ENCODE peak calls at places on chromosomes 5 and 9, in four cellular contexts. K, R, Q and H are unnamed samples.

GRCh38 chr9:96612966-96613589 is 6.6 kb downstream of the CDC14B start:
- DNase-seq in R (no peak), K (no peak), Q (no peak), H (no peak)

GRCh38 chr5:146409081-146409671 is 38.0 kb upstream of the TCERG1 start:
- DNase-seq in K (no peak), Q (no peak), R (no peak), H (no peak)

GRCh38 chr5:38234737-38235136 is 23.6 kb upstream of the EGFLAM start:
- DNase-seq in Q (no peak), R (no peak), K (no peak), H (no peak)

GRCh38 chr9:104780796-104781395 is 17.0 kb downstream of the NIPSNAP3B start:
- DNase-seq in K (no peak), R (no peak), Q (no peak), H (no peak)

GRCh38 chr5:31688515-31689092 is 49.7 kb downstream of the PDZD2 start:
- DNase-seq in Q (no peak), K (no peak), R (no peak), H (no peak)

GRCh38 chr5:77308154-77308960 is 97.9 kb downstream of the PDE8B start:
- DNase-seq in Q (no peak), K (no peak), R (no peak), H (no peak)

GRCh38 chr5:56457887-56458451 is 224.8 kb upstream of the ANKRD55 start:
- DNase-seq in K (no peak), Q (no peak), R (no peak), H (no peak)

GRCh38 chr5:172455087-172455381 is 709 bp upstream of the SH3PXD2B start:
- DNase-seq in K (peak; percentile 10), R (no peak), Q (no peak), H (no peak)

GRCh38 chr5:53418409-53418808 is 62.0 kb upstream of the FST start:
- DNase-seq in K (no peak), R (no peak), Q (no peak), H (no peak)

GRCh38 chr5:1294839-1295649 is at the start of gene TERT:
- DNase-seq in R (no peak), Q (peak; percentile 53), K (peak; percentile 73), H (peak; percentile 85)

GRCh38 chr9:116644099-116644688 is 42.9 kb upstream of the TRIM32 start:
- DNase-seq in K (no peak), Q (no peak), R (no peak), H (no peak)

GRCh38 chr9:113558632-113559502 is 95.3 kb downstream of the RGS3 start:
- DNase-seq in K (peak; percentile 55), Q (peak; percentile 87), R (no peak), H (peak; percentile 86)

GRCh38 chr9:92480332-92480771 is 2.0 kb downstream of the ASPN start:
- DNase-seq in Q (no peak), R (no peak), K (no peak), H (no peak)

GRCh38 chr5:112492291-112492690 is 73.2 kb upstream of the EPB41L4A start:
- DNase-seq in Q (no peak), K (peak; percentile 45), R (peak; percentile 12), H (no peak)

GRCh38 chr9:92964981-92965758 is 17.8 kb downstream of the FGD3 start:
- DNase-seq in R (no peak), K (peak; percentile 53), Q (no peak), H (peak; percentile 94)

GRCh38 chr5:19855031-19855430 is 133.0 kb downstream of the CDH18 start:
- DNase-seq in Q (no peak), K (no peak), R (no peak), H (no peak)

GRCh38 chr5:72848474-72849428 is 32.3 kb downstream of the TNPO1 start:
- DNase-seq in R (peak; percentile 40), K (peak; percentile 57), Q (peak; percentile 71), H (peak; percentile 91)

GRCh38 chr9:108234811-108235210 is 621.0 kb downstream of the ACTL7B start:
- DNase-seq in R (no peak), Q (no peak), K (no peak), H (no peak)

GRCh38 chr5:9251379-9251980 is 294.4 kb downstream of the SEMA5A start:
- DNase-seq in Q (no peak), R (no peak), K (no peak), H (no peak)

GRCh38 chr5:119328753-119329602 is 26.8 kb upstream of the TNFAIP8 start:
- DNase-seq in Q (no peak), R (no peak), K (peak; percentile 35), H (no peak)

GRCh38 chr5:90878549-90879196 is 320.1 kb downstream of the ADGRV1 start:
- DNase-seq in R (no peak), K (no peak), Q (no peak), H (no peak)

GRCh38 chr5:171152382-171152781 is 156.7 kb upstream of the TLX3 start:
- DNase-seq in K (no peak), R (no peak), Q (no peak), H (no peak)

GRCh38 chr5:175248416-175248905 is 195.5 kb downstream of the DRD1 start:
- DNase-seq in K (no peak), R (no peak), Q (no peak), H (no peak)

GRCh38 chr5:175250426-175250825 is 193.6 kb downstream of the DRD1 start:
- DNase-seq in K (no peak), R (no peak), Q (no peak), H (no peak)

GRCh38 chr5:175247146-175247545 is 196.8 kb downstream of the DRD1 start:
- DNase-seq in R (no peak), Q (no peak), K (no peak), H (no peak)

GRCh38 chr5:175243441-175243840 is 200.5 kb downstream of the DRD1 start:
- DNase-seq in K (no peak), R (no peak), Q (no peak), H (no peak)

GRCh38 chr5:175246242-175246891 is 197.6 kb downstream of the DRD1 start:
- DNase-seq in R (no peak), K (peak; percentile 8), Q (no peak), H (no peak)
- TF ChIP-seq POLR2AphosphoS5 in R (no peak), K (no peak), Q (no peak), H (no peak)

GRCh38 chr5:55307383-55308253 is at the start of the genes DHX29 and MTREX:
- DNase-seq in K (peak; percentile 91), Q (peak; percentile 96), R (peak; percentile 63), H (peak; percentile 97)
- TF ChIP-seq POLR2A in K (peak; percentile 83), Q (peak; percentile 48), R (peak; percentile 98), H (no peak)

GRCh38 chr9:120916573-120916972 is 10.0 kb downstream of the TRAF1 start:
- DNase-seq in K (no peak), R (no peak), Q (peak; percentile 93), H (no peak)
- TF ChIP-seq POLR2AphosphoS5 in K (peak; percentile 58), R (no peak), Q (peak; percentile 86), H (no peak)

DNA sequence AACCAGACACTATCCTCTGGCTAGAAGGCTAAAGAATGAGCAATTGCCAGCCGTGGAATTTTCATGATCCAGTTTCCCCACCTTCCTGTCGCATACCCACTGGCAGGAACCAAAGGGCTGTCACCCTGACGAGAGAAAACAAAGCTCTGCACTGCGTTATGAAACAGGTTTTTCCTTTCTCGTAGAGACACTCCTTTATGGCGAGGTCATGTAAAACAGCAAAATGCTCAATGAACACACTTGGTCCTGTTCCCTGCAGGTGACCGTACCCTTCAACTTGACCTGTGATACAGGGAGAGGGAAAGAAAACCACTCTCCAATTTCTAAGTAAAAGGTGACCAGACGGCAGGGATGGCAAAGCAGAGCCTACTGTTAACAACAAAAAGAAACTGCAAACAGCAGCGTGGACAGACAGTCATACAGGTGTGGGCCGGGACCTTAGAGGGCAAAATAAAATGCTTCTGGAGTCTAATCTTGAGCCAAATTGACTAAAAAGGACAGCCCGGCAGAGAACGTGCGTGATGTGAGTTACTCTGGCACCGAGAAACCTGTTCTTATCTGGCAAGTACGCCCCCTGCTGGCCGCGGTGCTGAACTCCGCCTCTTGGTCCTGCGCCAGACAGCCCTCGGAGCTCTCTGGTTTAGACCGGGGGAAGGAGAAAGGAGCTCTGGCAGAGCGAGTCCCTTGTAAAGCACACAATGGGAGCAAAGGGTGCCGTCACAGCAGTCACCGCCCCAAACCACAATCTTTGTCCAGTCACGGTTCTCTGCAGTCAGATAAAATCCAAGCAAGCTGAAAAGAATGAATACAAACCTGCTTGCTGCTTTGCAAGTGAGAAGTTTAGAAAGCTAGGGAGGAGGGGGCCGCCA is 98.9 kb downstream of the EFNA5 start:
- DNase-seq in K (peak; percentile 97), Q (peak; percentile 96), R (peak; percentile 83), H (peak; percentile 96)
- TF ChIP-seq POLR2A in K (peak; percentile 50), Q (peak; percentile 15), R (peak; percentile 63), H (no peak)

GRCh38 chr5:33468811-33469435 is 28.2 kb downstream of the TARS1 start:
- DNase-seq in K (no peak), R (no peak), Q (no peak), H (no peak)

GRCh38 chr5:33472805-33473409 is 32.1 kb downstream of the TARS1 start:
- DNase-seq in K (no peak), R (no peak), Q (no peak), H (no peak)

GRCh38 chr5:33474931-33475499 is 34.2 kb downstream of the TARS1 start:
- DNase-seq in Q (no peak), R (no peak), K (no peak), H (no peak)

GRCh38 chr5:33474004-33474403 is 33.2 kb downstream of the TARS1 start:
- DNase-seq in K (no peak), Q (no peak), R (no peak), H (no peak)

GRCh38 chr5:33470544-33470943 is 29.8 kb downstream of the TARS1 start:
- DNase-seq in K (no peak), R (no peak), Q (no peak), H (no peak)
- TF ChIP-seq POLR2AphosphoS5 in K (no peak), R (no peak), Q (no peak), H (no peak)

GRCh38 chr9:81772144-81772543 is 82.8 kb upstream of the TLE1 start:
- DNase-seq in R (no peak), Q (no peak), K (no peak), H (no peak)

GRCh38 chr9:81776390-81776789 is 87.0 kb upstream of the TLE1 start:
- DNase-seq in Q (no peak), R (no peak), K (peak; percentile 17), H (no peak)

GRCh38 chr9:81776834-81777233 is 87.5 kb upstream of the TLE1 start:
- DNase-seq in K (peak; percentile 47), R (no peak), Q (no peak), H (no peak)

GRCh38 chr9:81767921-81768320 is 78.6 kb upstream of the TLE1 start:
- DNase-seq in K (no peak), R (no peak), Q (no peak), H (no peak)

GRCh38 chr9:81771606-81772005 is 82.3 kb upstream of the TLE1 start:
- DNase-seq in R (no peak), Q (no peak), K (no peak), H (no peak)
- TF ChIP-seq POLR2A in R (no peak), Q (no peak), K (no peak), H (no peak)

DNA sequence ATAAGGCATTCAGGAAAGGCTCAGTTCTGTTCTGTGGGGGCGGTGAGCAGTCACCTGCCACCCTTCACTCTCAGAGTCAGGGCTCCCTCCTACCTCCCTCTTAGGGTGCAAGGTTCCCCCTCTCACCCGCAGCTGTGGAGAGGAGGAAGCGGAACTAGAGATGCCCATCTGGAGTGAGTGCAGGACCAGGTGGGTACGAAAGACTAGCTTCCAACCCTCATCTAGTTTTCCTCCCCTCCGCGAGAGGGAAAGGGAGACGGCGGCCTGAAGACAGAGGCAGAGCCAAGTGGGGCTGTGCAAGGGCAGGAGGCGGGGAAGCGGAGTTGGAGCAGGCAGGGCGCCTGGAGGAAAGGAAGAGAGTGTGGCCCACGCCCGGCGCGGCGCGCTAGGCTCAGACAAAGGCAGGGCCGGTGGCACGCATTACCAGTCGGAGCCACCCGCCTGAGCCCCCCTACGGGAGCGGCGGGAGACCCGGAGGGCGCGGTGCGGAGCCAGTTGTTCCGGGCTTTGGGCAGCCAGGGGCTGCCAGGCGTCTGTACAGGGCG is 7.3 kb downstream of the PRR7 start:
- DNase-seq in Q (peak; percentile 79), K (peak; percentile 38), R (no peak), H (no peak)
- TF ChIP-seq POLR2AphosphoS5 in Q (no peak), K (no peak), R (no peak), H (no peak)